ENCODE peak calls at places on chromosomes 5 and 9, in nine cellular contexts. One of them, this sample, is unnamed.

GRCh38 chr9:35616681-35617459 is 1.3 kb downstream of the CD72 start:
- DNase-seq in DND-41: no peak
- DNase-seq in choroid plexus epithelial cell: peak; percentile 62
- DNase-seq in HS-5: no peak
- DNase-seq in psoas muscle: peak; percentile 74
- DNase-seq in SHP77 treated with DMSO at 0.1 percent for 48 hours: no peak
- DNase-seq in A172: no peak
- DNase-seq in left lung: peak; percentile 86
- DNase-seq in midbrain: no peak
- DNase-seq in this sample: peak; percentile 86

GRCh38 chr9:95920024-95920423 is 44.5 kb downstream of the ERCC6L2 start:
- DNase-seq in left lung: no peak
- DNase-seq in choroid plexus epithelial cell: no peak
- DNase-seq in psoas muscle: no peak
- DNase-seq in A172: no peak
- DNase-seq in SHP77 treated with DMSO at 0.1 percent for 48 hours: no peak
- DNase-seq in midbrain: no peak
- DNase-seq in DND-41: no peak
- DNase-seq in HS-5: no peak
- DNase-seq in this sample: no peak

GRCh38 chr9:35426627-35427026 is 63.3 kb upstream of the RUSC2 start:
- DNase-seq in left lung: no peak
- DNase-seq in SHP77 treated with DMSO at 0.1 percent for 48 hours: no peak
- DNase-seq in choroid plexus epithelial cell: no peak
- DNase-seq in midbrain: no peak
- DNase-seq in HS-5: no peak
- DNase-seq in psoas muscle: no peak
- DNase-seq in DND-41: no peak
- DNase-seq in A172: no peak
- DNase-seq in this sample: no peak

GRCh38 chr9:112239284-112239683 is 64.2 kb upstream of the SUSD1 start:
- DNase-seq in psoas muscle: no peak
- DNase-seq in midbrain: no peak
- DNase-seq in SHP77 treated with DMSO at 0.1 percent for 48 hours: no peak
- DNase-seq in DND-41: no peak
- DNase-seq in left lung: no peak
- DNase-seq in choroid plexus epithelial cell: no peak
- DNase-seq in HS-5: no peak
- DNase-seq in A172: no peak
- DNase-seq in this sample: no peak

GRCh38 chr5:66247176-66247960 is 103.3 kb downstream of the SREK1 start:
- DNase-seq in SHP77 treated with DMSO at 0.1 percent for 48 hours: no peak
- DNase-seq in left lung: no peak
- DNase-seq in psoas muscle: no peak
- DNase-seq in choroid plexus epithelial cell: peak; percentile 87
- DNase-seq in HS-5: peak; percentile 74
- DNase-seq in A172: peak; percentile 84
- DNase-seq in DND-41: no peak
- DNase-seq in midbrain: no peak
- DNase-seq in this sample: no peak

GRCh38 chr5:176995896-176996767 is 10.4 kb downstream of the UIMC1 start:
- DNase-seq in SHP77 treated with DMSO at 0.1 percent for 48 hours: no peak
- DNase-seq in choroid plexus epithelial cell: peak; percentile 69
- DNase-seq in left lung: no peak
- DNase-seq in DND-41: no peak
- DNase-seq in psoas muscle: no peak
- DNase-seq in HS-5: no peak
- DNase-seq in A172: peak; percentile 47
- DNase-seq in midbrain: no peak
- DNase-seq in this sample: no peak

GRCh38 chr9:37486616-37487544 is 1.1 kb downstream of the POLR1E start:
- DNase-seq in psoas muscle: peak; percentile 54
- DNase-seq in SHP77 treated with DMSO at 0.1 percent for 48 hours: no peak
- DNase-seq in midbrain: peak; percentile 64
- DNase-seq in choroid plexus epithelial cell: peak; percentile 94
- DNase-seq in A172: peak; percentile 36
- DNase-seq in HS-5: peak; percentile 66
- DNase-seq in left lung: no peak
- DNase-seq in DND-41: peak; percentile 25
- DNase-seq in this sample: no peak

GRCh38 chr9:95874303-95874988 is 1.0 kb upstream of the ERCC6L2 start:
- DNase-seq in psoas muscle: no peak
- DNase-seq in choroid plexus epithelial cell: no peak
- DNase-seq in A172: peak; percentile 46
- DNase-seq in HS-5: no peak
- DNase-seq in left lung: no peak
- DNase-seq in DND-41: no peak
- DNase-seq in midbrain: no peak
- DNase-seq in SHP77 treated with DMSO at 0.1 percent for 48 hours: no peak
- DNase-seq in this sample: no peak

GRCh38 chr9:81578606-81579005 is 110.7 kb downstream of the TLE1 start:
- DNase-seq in HS-5: no peak
- DNase-seq in psoas muscle: no peak
- DNase-seq in midbrain: no peak
- DNase-seq in A172: peak; percentile 39
- DNase-seq in left lung: no peak
- DNase-seq in DND-41: no peak
- DNase-seq in SHP77 treated with DMSO at 0.1 percent for 48 hours: no peak
- DNase-seq in choroid plexus epithelial cell: peak; percentile 50
- DNase-seq in this sample: no peak

GRCh38 chr5:60184599-60184998 is 291.1 kb upstream of the PDE4D start:
- DNase-seq in left lung: no peak
- DNase-seq in DND-41: no peak
- DNase-seq in choroid plexus epithelial cell: no peak
- DNase-seq in HS-5: no peak
- DNase-seq in midbrain: no peak
- DNase-seq in psoas muscle: no peak
- DNase-seq in SHP77 treated with DMSO at 0.1 percent for 48 hours: no peak
- DNase-seq in A172: peak; percentile 39
- DNase-seq in this sample: no peak

GRCh38 chr9:72526901-72527800 is 5.7 kb downstream of the TMC1 start:
- DNase-seq in DND-41: peak; percentile 70
- DNase-seq in midbrain: peak; percentile 76
- DNase-seq in psoas muscle: peak; percentile 74
- DNase-seq in left lung: peak; percentile 87
- DNase-seq in HS-5: peak; percentile 56
- DNase-seq in choroid plexus epithelial cell: peak; percentile 96
- DNase-seq in SHP77 treated with DMSO at 0.1 percent for 48 hours: no peak
- DNase-seq in A172: peak; percentile 91
- DNase-seq in this sample: peak; percentile 76

GRCh38 chr5:93579561-93580386 is 1.2 kb downstream of the NR2F1-AS1 start:
- DNase-seq in DND-41: no peak
- DNase-seq in HS-5: peak; percentile 19
- DNase-seq in midbrain: no peak
- DNase-seq in A172: peak; percentile 30
- DNase-seq in psoas muscle: peak; percentile 39
- DNase-seq in choroid plexus epithelial cell: peak; percentile 65
- DNase-seq in left lung: no peak
- DNase-seq in SHP77 treated with DMSO at 0.1 percent for 48 hours: no peak
- DNase-seq in this sample: peak; percentile 55

GRCh38 chr5:149886697-149887470 is 57.7 kb downstream of the PDE6A start:
- DNase-seq in A172: peak; percentile 59
- DNase-seq in left lung: peak; percentile 37
- DNase-seq in HS-5: no peak
- DNase-seq in SHP77 treated with DMSO at 0.1 percent for 48 hours: no peak
- DNase-seq in choroid plexus epithelial cell: peak; percentile 78
- DNase-seq in midbrain: no peak
- DNase-seq in DND-41: no peak
- DNase-seq in psoas muscle: no peak
- DNase-seq in this sample: no peak

GRCh38 chr5:103256178-103256577 is 2.4 kb upstream of the MACIR start:
- DNase-seq in choroid plexus epithelial cell: no peak
- DNase-seq in SHP77 treated with DMSO at 0.1 percent for 48 hours: no peak
- DNase-seq in left lung: no peak
- DNase-seq in A172: no peak
- DNase-seq in midbrain: peak; percentile 55
- DNase-seq in DND-41: no peak
- DNase-seq in psoas muscle: no peak
- DNase-seq in HS-5: no peak
- DNase-seq in this sample: no peak